ENCODE peak calls at places on chromosomes 6 and 20, in five cellular contexts. U, F, P, T and X are unnamed samples.

GRCh38 chr20:37669062-37669772 is 24.6 kb upstream of the CTNNBL1 start:
- DNase-seq in T (no peak), U (no peak), P (no peak), F (no peak), X (no peak)

GRCh38 chr20:20668639-20669038 is 43.8 kb downstream of the RALGAPA2 start:
- DNase-seq in T (no peak), U (no peak), F (no peak), P (no peak), X (no peak)

GRCh38 chr20:47675190-47676142 is 109.8 kb downstream of the SULF2 start:
- DNase-seq in F (no peak), P (no peak), U (no peak), T (no peak), X (no peak)

GRCh38 chr6:88982720-88983119 is 19.3 kb upstream of the RNGTT start:
- DNase-seq in P (peak; percentile 68), F (peak; percentile 65), T (peak; percentile 50), U (no peak), X (no peak)

GRCh38 chr20:61442718-61443117 is 190.7 kb downstream of the CDH4 start:
- DNase-seq in T (no peak), P (no peak), F (no peak), U (no peak), X (no peak)

GRCh38 chr6:30007132-30007764 is 53.8 kb upstream of the POLR1H start:
- DNase-seq in T (no peak), P (peak; percentile 56), F (peak; percentile 49), U (peak; percentile 3), X (no peak)

GRCh38 chr6:7769702-7770101 is 43.8 kb downstream of the BMP6 start:
- DNase-seq in U (no peak), T (no peak), P (no peak), F (no peak), X (no peak)

GRCh38 chr6:21111399-21111725 is 482.2 kb upstream of the SOX4 start:
- DNase-seq in P (no peak), U (no peak), T (no peak), F (no peak), X (no peak)

GRCh38 chr20:62822788-62823651 is 6.2 kb downstream of the COL9A3 start:
- DNase-seq in P (peak; percentile 91), F (no peak), T (no peak), U (no peak), X (no peak)

GRCh38 chr20:13856356-13856755 is 71.5 kb downstream of the NDUFAF5 start:
- DNase-seq in P (no peak), T (no peak), F (no peak), U (no peak), X (no peak)

GRCh38 chr20:44705364-44706094 is 9.6 kb upstream of the CCN5 start:
- DNase-seq in F (no peak), P (no peak), T (no peak), U (no peak), X (no peak)

GRCh38 chr6:159807150-159807859 is 7.2 kb downstream of the PNLDC1 start:
- DNase-seq in F (no peak), T (no peak), U (no peak), P (peak; percentile 31), X (no peak)